ENCODE peak calls at places on chromosome 1, in five cellular contexts. E is RWPE1; K is CD4-positive, alpha-beta T cell; J is iPS-NIHi11; Z is anterior cingulate cortex. I is an unnamed sample.

GRCh38 chr1:91609571-91609970 is 108.9 kb downstream of the CDC7 start:
- DNase-seq in K (no peak), J (no peak), Z (no peak), E (peak; percentile 76), I (peak; percentile 81)

GRCh38 chr1:18957532-18958295 is 1.2 kb upstream of the IFFO2 start:
- DNase-seq in K (no peak), Z (no peak), J (no peak), E (no peak), I (no peak)

GRCh38 chr1:156797212-156797871 is 19.3 kb downstream of the SH2D2A start:
- DNase-seq in K (peak; percentile 53), Z (peak; percentile 8), J (peak; percentile 72), E (peak; percentile 67), I (peak; percentile 49)

GRCh38 chr1:199811163-199811562 is 216.3 kb upstream of the NR5A2 start:
- DNase-seq in K (no peak), E (no peak), Z (no peak), J (no peak), I (no peak)

GRCh38 chr1:205810448-205811157 is 2.4 kb downstream of the SLC41A1 start:
- DNase-seq in Z (no peak), K (no peak), J (peak; percentile 53), E (no peak), I (no peak)

GRCh38 chr1:43821471-43821870 is 112.1 kb upstream of the ARTN start:
- DNase-seq in J (no peak), E (no peak), K (no peak), Z (no peak), I (no peak)

GRCh38 chr1:201307760-201308499 is 24.6 kb downstream of the PKP1 start:
- DNase-seq in J (no peak), K (no peak), E (peak; percentile 89), Z (no peak), I (no peak)

GRCh38 chr1:109425391-109425790 is 857 bp downstream of the PSMA5 start:
- DNase-seq in K (no peak), Z (no peak), J (no peak), E (no peak), I (no peak)

GRCh38 chr1:25810341-25811299 is 9.1 kb upstream of the MTFR1L start:
- DNase-seq in E (peak; percentile 60), J (peak; percentile 94), K (peak; percentile 79), Z (peak; percentile 35), I (peak; percentile 43)

GRCh38 chr1:95067069-95067468 is 5.7 kb downstream of the ALG14 start:
- DNase-seq in K (no peak), J (no peak), Z (no peak), E (no peak), I (peak; percentile 27)

GRCh38 chr1:168864266-168864665 is 135.3 kb upstream of the DPT start:
- DNase-seq in J (no peak), K (no peak), E (no peak), Z (no peak), I (no peak)

GRCh38 chr1:220528679-220529529 is 968 bp downstream of the MARK1 start:
- DNase-seq in E (peak; percentile 61), K (no peak), Z (no peak), J (peak; percentile 44), I (no peak)

GRCh38 chr1:17122449-17123194 is 3.4 kb upstream of the PADI2 start:
- DNase-seq in J (no peak), Z (no peak), E (no peak), K (no peak), I (peak; percentile 31)